ENCODE peak calls at places on chromosomes 16 and 17, in five cellular contexts. M, R, A, N and V are unnamed samples.

GRCh38 chr17:4740584-4740983 is 856 bp upstream of the CXCL16 start:
- DNase-seq in M (no peak), R (no peak), A (no peak), N (no peak), V (no peak)

GRCh38 chr17:47801176-47801765 is 20.3 kb downstream of the OSBPL7 start:
- DNase-seq in M (no peak), R (no peak), A (no peak), N (no peak), V (no peak)

GRCh38 chr17:35766903-35767510 is 6.3 kb downstream of the C17orf50 start:
- DNase-seq in M (peak; percentile 21), R (peak; percentile 44), A (peak; percentile 53), N (no peak), V (no peak)

GRCh38 chr16:23079683-23080221 is 69.5 kb downstream of the USP31 start:
- DNase-seq in M (no peak), R (no peak), A (no peak), N (no peak), V (no peak)

GRCh38 chr16:87812200-87812656 is 46.4 kb upstream of the KLHDC4 start:
- DNase-seq in M (no peak), R (no peak), A (no peak), N (no peak), V (no peak)

GRCh38 chr16:85881436-85881835 is 17.5 kb upstream of the IRF8 start:
- DNase-seq in M (no peak), R (no peak), A (no peak), N (no peak), V (no peak)

GRCh38 chr16:68074850-68075249 is 10.3 kb upstream of the NFATC3 start:
- DNase-seq in M (no peak), R (no peak), A (peak; percentile 91), N (no peak), V (no peak)

GRCh38 chr17:74987909-74988711 is 678 bp downstream of the CDR2L start:
- DNase-seq in M (peak; percentile 22), R (peak; percentile 95), A (peak; percentile 68), N (peak; percentile 90), V (no peak)

GRCh38 chr16:3727806-3728381 is 10.6 kb upstream of the TRAP1 start:
- DNase-seq in M (no peak), R (no peak), A (no peak), N (no peak), V (no peak)

GRCh38 chr16:31427441-31428276 is 501 bp downstream of the COX6A2 start:
- DNase-seq in M (peak; percentile 73), R (peak; percentile 45), A (no peak), N (peak; percentile 70), V (no peak)